ENCODE peak calls at places on chromosomes 7 and 10, in nine cellular contexts. One of them, this sample, is unnamed.

GRCh38 chr10:80196270-80196949 is 8.9 kb downstream of the ANXA11 start:
- DNase-seq in NCI-H2081: no peak
- DNase-seq in H1: no peak
- DNase-seq in COR-L47: no peak
- DNase-seq in stimulated activated CD8-positive, alpha-beta memory T cell treated with anti-CD3 and anti-CD28 coated beads, Interleukin-15, amount 100 ng/mL, for 1 hour: peak
- DNase-seq in Panc1: no peak
- DNase-seq in foreskin fibroblast: peak
- DNase-seq in spleen: peak
- DNase-seq in adrenal gland: no peak
- DNase-seq in this sample: no peak

GRCh38 chr7:55343002-55343781 is 21.9 kb upstream of the LANCL2 start:
- DNase-seq in NCI-H2081: no peak
- DNase-seq in H1: no peak
- DNase-seq in COR-L47: no peak
- DNase-seq in stimulated activated CD8-positive, alpha-beta memory T cell treated with anti-CD3 and anti-CD28 coated beads, Interleukin-15, amount 100 ng/mL, for 1 hour: no peak
- DNase-seq in Panc1: no peak
- DNase-seq in foreskin fibroblast: no peak
- DNase-seq in spleen: no peak
- DNase-seq in adrenal gland: no peak
- DNase-seq in this sample: no peak

GRCh38 chr10:20622522-20623270 is 274.4 kb downstream of the NEBL start:
- DNase-seq in NCI-H2081: peak
- DNase-seq in H1: no peak
- DNase-seq in COR-L47: no peak
- DNase-seq in stimulated activated CD8-positive, alpha-beta memory T cell treated with anti-CD3 and anti-CD28 coated beads, Interleukin-15, amount 100 ng/mL, for 1 hour: no peak
- DNase-seq in Panc1: no peak
- DNase-seq in foreskin fibroblast: peak
- DNase-seq in spleen: no peak
- DNase-seq in adrenal gland: no peak
- DNase-seq in this sample: no peak

GRCh38 chr7:140051822-140052221 is 10.9 kb downstream of the PARP12 start:
- DNase-seq in NCI-H2081: no peak
- DNase-seq in H1: no peak
- DNase-seq in COR-L47: no peak
- DNase-seq in stimulated activated CD8-positive, alpha-beta memory T cell treated with anti-CD3 and anti-CD28 coated beads, Interleukin-15, amount 100 ng/mL, for 1 hour: no peak
- DNase-seq in Panc1: no peak
- DNase-seq in foreskin fibroblast: no peak
- DNase-seq in spleen: no peak
- DNase-seq in adrenal gland: no peak
- DNase-seq in this sample: no peak

GRCh38 chr10:117626228-117626627 is 83.7 kb downstream of the EMX2 start:
- DNase-seq in NCI-H2081: no peak
- DNase-seq in H1: no peak
- DNase-seq in COR-L47: no peak
- DNase-seq in stimulated activated CD8-positive, alpha-beta memory T cell treated with anti-CD3 and anti-CD28 coated beads, Interleukin-15, amount 100 ng/mL, for 1 hour: no peak
- DNase-seq in Panc1: no peak
- DNase-seq in foreskin fibroblast: no peak
- DNase-seq in spleen: no peak
- DNase-seq in adrenal gland: no peak
- DNase-seq in this sample: no peak

GRCh38 chr10:63375859-63376258 is 89.9 kb downstream of the JMJD1C start:
- DNase-seq in NCI-H2081: no peak
- DNase-seq in H1: no peak
- DNase-seq in COR-L47: no peak
- DNase-seq in stimulated activated CD8-positive, alpha-beta memory T cell treated with anti-CD3 and anti-CD28 coated beads, Interleukin-15, amount 100 ng/mL, for 1 hour: no peak
- DNase-seq in Panc1: no peak
- DNase-seq in foreskin fibroblast: peak
- DNase-seq in spleen: no peak
- DNase-seq in adrenal gland: no peak
- DNase-seq in this sample: no peak

GRCh38 chr7:150860291-150860977 is 8.1 kb downstream of the AOC1 start:
- DNase-seq in NCI-H2081: no peak
- DNase-seq in H1: no peak
- DNase-seq in COR-L47: no peak
- DNase-seq in stimulated activated CD8-positive, alpha-beta memory T cell treated with anti-CD3 and anti-CD28 coated beads, Interleukin-15, amount 100 ng/mL, for 1 hour: no peak
- DNase-seq in Panc1: no peak
- DNase-seq in foreskin fibroblast: no peak
- DNase-seq in spleen: no peak
- DNase-seq in adrenal gland: peak
- DNase-seq in this sample: no peak

GRCh38 chr10:7111574-7111973 is 299.3 kb downstream of the SFMBT2 start:
- DNase-seq in NCI-H2081: no peak
- DNase-seq in H1: no peak
- DNase-seq in COR-L47: no peak
- DNase-seq in stimulated activated CD8-positive, alpha-beta memory T cell treated with anti-CD3 and anti-CD28 coated beads, Interleukin-15, amount 100 ng/mL, for 1 hour: no peak
- DNase-seq in Panc1: no peak
- DNase-seq in foreskin fibroblast: peak
- DNase-seq in spleen: no peak
- DNase-seq in adrenal gland: no peak
- DNase-seq in this sample: no peak

GRCh38 chr7:106731637-106732036 is 70.7 kb upstream of the CCDC71L start:
- DNase-seq in NCI-H2081: no peak
- DNase-seq in H1: no peak
- DNase-seq in COR-L47: peak
- DNase-seq in stimulated activated CD8-positive, alpha-beta memory T cell treated with anti-CD3 and anti-CD28 coated beads, Interleukin-15, amount 100 ng/mL, for 1 hour: no peak
- DNase-seq in Panc1: no peak
- DNase-seq in foreskin fibroblast: peak
- DNase-seq in spleen: no peak
- DNase-seq in adrenal gland: no peak
- DNase-seq in this sample: no peak

GRCh38 chr7:105831824-105832535 is 44.4 kb downstream of the ATXN7L1 start:
- DNase-seq in NCI-H2081: no peak
- DNase-seq in H1: no peak
- DNase-seq in COR-L47: no peak
- DNase-seq in stimulated activated CD8-positive, alpha-beta memory T cell treated with anti-CD3 and anti-CD28 coated beads, Interleukin-15, amount 100 ng/mL, for 1 hour: no peak
- DNase-seq in Panc1: no peak
- DNase-seq in foreskin fibroblast: peak
- DNase-seq in spleen: no peak
- DNase-seq in adrenal gland: no peak
- DNase-seq in this sample: no peak

GRCh38 chr7:133829336-133829897 is 297.7 kb upstream of the LRGUK start:
- DNase-seq in NCI-H2081: no peak
- DNase-seq in H1: no peak
- DNase-seq in COR-L47: no peak
- DNase-seq in stimulated activated CD8-positive, alpha-beta memory T cell treated with anti-CD3 and anti-CD28 coated beads, Interleukin-15, amount 100 ng/mL, for 1 hour: no peak
- DNase-seq in Panc1: no peak
- DNase-seq in foreskin fibroblast: peak
- DNase-seq in spleen: no peak
- DNase-seq in adrenal gland: no peak
- DNase-seq in this sample: no peak

GRCh38 chr7:45400680-45401079 is 173.5 kb upstream of the ADCY1 start:
- DNase-seq in NCI-H2081: no peak
- DNase-seq in H1: no peak
- DNase-seq in COR-L47: no peak
- DNase-seq in stimulated activated CD8-positive, alpha-beta memory T cell treated with anti-CD3 and anti-CD28 coated beads, Interleukin-15, amount 100 ng/mL, for 1 hour: no peak
- DNase-seq in Panc1: no peak
- DNase-seq in foreskin fibroblast: no peak
- DNase-seq in spleen: no peak
- DNase-seq in adrenal gland: no peak
- DNase-seq in this sample: no peak

GRCh38 chr7:17619194-17619818 is 320.9 kb downstream of the AHR start:
- DNase-seq in NCI-H2081: no peak
- DNase-seq in H1: no peak
- DNase-seq in COR-L47: no peak
- DNase-seq in stimulated activated CD8-positive, alpha-beta memory T cell treated with anti-CD3 and anti-CD28 coated beads, Interleukin-15, amount 100 ng/mL, for 1 hour: no peak
- DNase-seq in Panc1: no peak
- DNase-seq in foreskin fibroblast: no peak
- DNase-seq in spleen: no peak
- DNase-seq in adrenal gland: no peak
- DNase-seq in this sample: no peak

GRCh38 chr10:98104125-98104524 is 30.3 kb upstream of the R3HCC1L start:
- DNase-seq in NCI-H2081: no peak
- DNase-seq in H1: no peak
- DNase-seq in COR-L47: no peak
- DNase-seq in stimulated activated CD8-positive, alpha-beta memory T cell treated with anti-CD3 and anti-CD28 coated beads, Interleukin-15, amount 100 ng/mL, for 1 hour: no peak
- DNase-seq in Panc1: no peak
- DNase-seq in foreskin fibroblast: no peak
- DNase-seq in spleen: no peak
- DNase-seq in adrenal gland: no peak
- DNase-seq in this sample: no peak

GRCh38 chr7:39631736-39632304 is 8.4 kb downstream of the RALA start:
- DNase-seq in NCI-H2081: no peak
- DNase-seq in H1: no peak
- DNase-seq in COR-L47: no peak
- DNase-seq in stimulated activated CD8-positive, alpha-beta memory T cell treated with anti-CD3 and anti-CD28 coated beads, Interleukin-15, amount 100 ng/mL, for 1 hour: no peak
- DNase-seq in Panc1: no peak
- DNase-seq in foreskin fibroblast: no peak
- DNase-seq in spleen: no peak
- DNase-seq in adrenal gland: peak
- DNase-seq in this sample: no peak

GRCh38 chr10:47299989-47300931 is at the start of gene GDF10:
- DNase-seq in NCI-H2081: no peak
- DNase-seq in H1: no peak
- DNase-seq in COR-L47: no peak
- DNase-seq in stimulated activated CD8-positive, alpha-beta memory T cell treated with anti-CD3 and anti-CD28 coated beads, Interleukin-15, amount 100 ng/mL, for 1 hour: no peak
- DNase-seq in Panc1: no peak
- DNase-seq in foreskin fibroblast: no peak
- DNase-seq in spleen: no peak
- DNase-seq in adrenal gland: no peak
- DNase-seq in this sample: peak

GRCh38 chr10:29634764-29635625 is at the start of gene SVIL:
- DNase-seq in NCI-H2081: no peak
- DNase-seq in H1: no peak
- DNase-seq in COR-L47: no peak
- DNase-seq in stimulated activated CD8-positive, alpha-beta memory T cell treated with anti-CD3 and anti-CD28 coated beads, Interleukin-15, amount 100 ng/mL, for 1 hour: no peak
- DNase-seq in Panc1: no peak
- DNase-seq in foreskin fibroblast: peak
- DNase-seq in spleen: no peak
- DNase-seq in adrenal gland: no peak
- DNase-seq in this sample: peak